ENCODE peak calls at places on chromosomes 16 and 17, in four cellular contexts. Q is sigmoid colon, H is mucosa of descending colon, T is DND-41. C is an unnamed sample.

GRCh38 chr17:56481654-56482053 is 111.8 kb upstream of the NOG start:
- DNase-seq in T (no peak), Q (no peak), H (no peak), C (no peak)

GRCh38 chr17:82799591-82799990 is 40.2 kb downstream of the ZNF750 start:
- DNase-seq in Q (no peak), T (no peak), H (peak; percentile 64), C (no peak)

GRCh38 chr17:7823581-7824001 is 10.4 kb upstream of the KDM6B start:
- DNase-seq in H (no peak), Q (no peak), T (no peak), C (peak; percentile 85)

GRCh38 chr17:32116937-32117336 is 25.4 kb upstream of the RHOT1 start:
- DNase-seq in H (no peak), Q (no peak), T (no peak), C (no peak)

GRCh38 chr17:80760501-80760900 is 215.9 kb downstream of the RPTOR start:
- DNase-seq in Q (peak; percentile 50), T (peak; percentile 61), H (peak; percentile 89), C (no peak)

GRCh38 chr17:42428141-42428944 is 5.3 kb upstream of the CAVIN1 start:
- DNase-seq in H (peak; percentile 85), Q (peak; percentile 32), T (peak; percentile 49), C (peak; percentile 63)

GRCh38 chr16:56657555-56658430 is at the start of gene MT1F:
- DNase-seq in Q (peak; percentile 85), T (no peak), H (peak; percentile 99), C (peak; percentile 96)

GRCh38 chr16:10485698-10486382 is 94.6 kb downstream of the EMP2 start:
- DNase-seq in H (no peak), T (no peak), Q (no peak), C (no peak)

GRCh38 chr17:7855643-7856080 is 796 bp downstream of the TMEM88 start:
- DNase-seq in T (no peak), Q (peak; percentile 77), H (peak; percentile 64), C (peak; percentile 53)

GRCh38 chr17:38454528-38454927 is 26.3 kb downstream of the ARHGAP23 start:
- DNase-seq in H (peak; percentile 28), Q (peak; percentile 96), T (no peak), C (peak; percentile 66)

GRCh38 chr17:1019451-1019850 is 22.5 kb downstream of the TIMM22 start:
- DNase-seq in H (no peak), Q (no peak), T (no peak), C (no peak)

GRCh38 chr17:34387566-34387965 is 24.5 kb upstream of the CCL1 start:
- DNase-seq in H (no peak), T (no peak), Q (no peak), C (no peak)

GRCh38 chr16:728131-728889 is 1.4 kb downstream of the HAGHL start:
- DNase-seq in H (peak; percentile 71), T (no peak), Q (peak; percentile 83), C (peak; percentile 95)

GRCh38 chr16:57848181-57848580 is 45.9 kb upstream of the KIFC3 start:
- DNase-seq in Q (no peak), T (no peak), H (no peak), C (no peak)

GRCh38 chr16:83353241-83353640 is 454.5 kb upstream of the HSBP1 start:
- DNase-seq in Q (no peak), T (no peak), H (no peak), C (no peak)

GRCh38 chr17:2853111-2853721 is 57.0 kb downstream of the RAP1GAP2 start:
- DNase-seq in Q (peak; percentile 80), H (peak; percentile 42), T (no peak), C (peak; percentile 91)

GRCh38 chr16:90023078-90023447 is 3.8 kb upstream of the DBNDD1 start:
- DNase-seq in T (no peak), H (no peak), Q (no peak), C (no peak)

GRCh38 chr16:25691519-25692091 is at the start of gene HS3ST4:
- DNase-seq in H (no peak), Q (no peak), T (no peak), C (peak; percentile 96)

GRCh38 chr16:77468831-77469230 is 34.0 kb upstream of the ADAMTS18 start:
- DNase-seq in H (no peak), Q (no peak), T (no peak), C (no peak)

GRCh38 chr17:46841561-46842379 is 9.6 kb upstream of the WNT9B start:
- DNase-seq in H (peak; percentile 21), T (no peak), Q (no peak), C (peak; percentile 96)

GRCh38 chr16:89422905-89423630 is 67.3 kb downstream of the ANKRD11 start:
- DNase-seq in H (no peak), Q (no peak), T (no peak), C (no peak)

GRCh38 chr17:16915752-16916556 is 56.0 kb downstream of the TNFRSF13B start:
- DNase-seq in T (peak; percentile 56), Q (no peak), H (peak; percentile 81), C (peak; percentile 86)

GRCh38 chr16:24966031-24966430 is 49.1 kb downstream of the ARHGAP17 start:
- DNase-seq in T (no peak), H (no peak), Q (no peak), C (no peak)

GRCh38 chr17:61880589-61881102 is 17.3 kb upstream of the BRIP1 start:
- DNase-seq in Q (no peak), T (no peak), H (no peak), C (no peak)

GRCh38 chr17:44599298-44600175 is 42.3 kb downstream of the FZD2 start:
- DNase-seq in H (peak; percentile 44), Q (no peak), T (no peak), C (peak; percentile 71)

GRCh38 chr17:81026266-81027036 is 8.5 kb upstream of the BAIAP2 start:
- DNase-seq in H (no peak), Q (peak; percentile 74), T (no peak), C (peak; percentile 32)

GRCh38 chr17:81926451-81927144 is 937 bp downstream of the MAFG start:
- DNase-seq in Q (peak; percentile 94), T (peak; percentile 57), H (peak; percentile 86), C (peak; percentile 94)

GRCh38 chr16:84520778-84521770 is 16.6 kb upstream of the MEAK7 start:
- DNase-seq in H (no peak), Q (no peak), T (no peak), C (no peak)

GRCh38 chr16:25716186-25716585 is 24.4 kb downstream of the HS3ST4 start:
- DNase-seq in H (no peak), T (no peak), Q (no peak), C (peak; percentile 62)

DNA sequence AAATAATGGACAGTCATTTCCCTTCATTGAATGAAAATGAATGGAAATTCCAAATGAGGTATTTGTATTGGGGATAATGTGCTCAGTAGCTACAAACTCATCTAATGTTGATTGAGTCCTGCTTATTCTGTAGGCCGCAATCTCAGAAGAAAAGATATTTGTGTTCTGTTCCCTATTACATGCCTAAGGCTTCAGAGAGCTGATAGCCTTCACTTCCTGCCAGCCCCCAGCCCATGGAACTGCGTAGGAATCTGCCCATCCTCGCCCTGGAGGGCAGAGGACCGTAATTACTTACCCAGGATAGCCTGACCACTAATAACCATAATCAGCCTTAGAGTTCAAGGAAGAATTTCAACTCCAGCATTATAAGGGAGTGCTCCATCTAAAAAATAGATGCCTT is 17.9 kb upstream of the SNTB2 start:
- DNase-seq in Q (no peak), H (no peak), T (no peak), C (no peak)
- H3K4me3 ChIP-seq in Q (no peak overlapping the region), H (no peak overlapping the region), T (no peak overlapping the region), C (no peak overlapping the region)

DNA sequence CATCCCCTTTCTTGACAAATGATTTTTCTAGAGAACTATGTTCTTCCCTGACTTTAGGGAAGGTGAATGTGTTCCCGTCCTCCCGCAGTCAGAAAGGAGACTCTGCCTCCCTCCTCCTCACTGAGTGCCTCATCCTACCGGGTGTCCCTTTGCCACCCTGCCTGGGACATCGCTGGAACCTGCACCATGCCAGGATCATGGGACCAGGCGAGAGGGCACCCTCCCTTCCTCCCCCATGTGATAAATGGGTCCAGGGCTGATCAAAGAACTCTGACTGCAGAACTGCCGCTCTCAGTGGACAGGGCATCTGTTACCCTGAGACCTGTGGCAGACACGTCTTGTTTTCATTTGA is 7.4 kb downstream of the NAT9 start:
- DNase-seq in T (no peak), Q (no peak), H (no peak), C (no peak)
- H3K36me3 ChIP-seq in T (peaks cover 95% of the 10 kb centered on the region), Q (peaks cover 32% of the 10 kb centered on the region), H (no peaks in the 10 kb centered on the region), C (peaks cover 26% of the 10 kb centered on the region)

DNA sequence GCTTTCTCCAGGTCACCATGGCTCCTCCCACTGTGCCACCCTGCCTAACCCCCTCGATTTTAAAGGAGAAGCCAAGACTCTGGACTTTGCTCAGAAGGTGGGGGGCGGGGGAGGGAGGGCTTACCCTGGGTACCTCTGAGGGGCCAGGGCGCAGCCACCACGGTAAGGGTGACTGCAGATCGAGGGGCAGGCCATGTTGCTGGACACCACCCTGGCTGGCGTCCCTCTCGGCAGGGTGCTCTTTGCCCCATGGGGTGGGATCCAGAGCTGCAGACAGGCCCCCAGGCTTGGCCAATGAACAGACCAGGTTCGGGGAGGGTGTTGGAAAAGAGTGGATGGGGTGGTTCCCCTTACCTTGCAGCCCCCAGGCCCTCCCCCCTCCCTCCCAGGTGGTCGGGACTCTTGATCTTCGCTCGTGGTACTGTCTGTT is 392 bp upstream of the GRB7 start:
- DNase-seq in T (no peak), Q (no peak), H (peak; percentile 66), C (no peak)
- H3K4me3 ChIP-seq in T (no peak overlapping the region), Q (no peak overlapping the region), H (peak overlapping the region; percentile 46), C (peak overlapping the region; percentile 80)

DNA sequence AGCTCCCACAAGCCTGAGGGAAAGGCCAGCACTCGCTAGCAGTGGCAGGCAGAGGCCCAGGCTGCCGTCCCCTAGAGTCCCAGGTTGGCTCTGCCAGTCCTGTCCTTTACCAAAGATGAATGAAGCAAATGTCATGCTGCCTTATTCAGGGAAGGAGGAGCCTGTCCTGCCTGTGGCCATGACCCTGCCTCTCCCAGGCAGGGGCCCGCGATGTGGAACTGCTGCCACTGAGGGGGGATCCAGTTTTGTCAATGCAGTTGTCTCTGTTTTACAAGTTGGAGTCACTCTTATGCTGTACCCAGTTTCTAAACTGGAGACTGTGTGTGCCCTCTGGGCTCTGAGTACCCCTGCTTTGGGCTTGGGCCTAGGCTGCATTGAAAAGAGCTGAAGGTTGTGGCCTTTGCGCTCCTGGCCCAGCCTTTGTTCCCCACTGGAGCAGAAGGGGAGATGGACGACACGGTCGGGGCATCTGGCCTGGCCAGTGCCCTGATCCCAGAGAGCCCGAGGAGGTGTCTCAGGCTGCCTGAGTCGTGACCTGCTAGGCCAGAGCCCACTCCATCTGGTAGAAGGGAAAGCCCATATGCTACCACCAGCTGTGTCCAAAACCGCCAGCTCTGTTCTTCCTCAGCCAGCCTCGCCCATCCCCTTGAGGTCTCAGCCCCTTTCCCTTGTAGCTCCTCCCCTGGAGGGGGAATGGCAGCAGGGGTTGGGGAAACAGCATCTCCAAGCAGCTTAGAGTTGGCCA is 5.5 kb downstream of the LIMD2 start:
- DNase-seq in Q (no peak), T (peak; percentile 28), H (no peak), C (peak; percentile 86)
- H3K36me3 ChIP-seq in Q (peaks cover 38% of the 10 kb centered on the region), T (peaks cover 90% of the 10 kb centered on the region), H (peaks cover 5% of the 10 kb centered on the region), C (peaks cover 19% of the 10 kb centered on the region)

GRCh38 chr17:47990962-47991731 is 20.2 kb downstream of the CDK5RAP3 start:
- DNase-seq in T (no peak), Q (no peak), H (no peak), C (peak; percentile 89)
- H3K4me3 ChIP-seq in T (no peak overlapping the region), Q (no peak overlapping the region), H (no peak overlapping the region), C (peak overlapping the region; percentile 3)

DNA sequence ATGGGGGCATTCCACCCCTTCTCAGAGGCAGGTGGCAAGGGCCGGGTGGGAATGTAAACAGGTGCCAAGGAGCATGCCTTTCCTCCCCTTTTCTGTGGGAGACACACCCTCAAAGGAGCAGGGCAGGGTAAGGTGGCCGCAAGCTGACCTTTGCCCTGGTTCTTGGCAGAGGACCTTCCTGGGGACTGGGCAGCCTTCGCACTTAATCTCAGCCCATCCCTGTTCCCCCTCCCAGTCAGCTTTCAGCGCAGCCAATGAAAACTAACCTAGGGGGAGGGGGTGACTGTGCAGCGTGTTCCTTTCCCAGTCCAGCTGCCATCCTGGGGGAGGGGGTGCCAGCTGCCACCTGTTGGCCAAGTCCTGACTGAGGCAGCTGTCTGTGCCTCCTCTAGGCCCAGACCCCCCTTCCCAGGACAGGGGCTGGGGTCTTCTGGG is 2.8 kb downstream of the TRAF4 start:
- DNase-seq in H (peak; percentile 84), T (no peak), Q (no peak), C (peak; percentile 73)
- H3K36me3 ChIP-seq in H (no peaks in the 10 kb centered on the region), T (peaks cover 58% of the 10 kb centered on the region), Q (peaks cover 9% of the 10 kb centered on the region), C (peaks cover 41% of the 10 kb centered on the region)

C was measured in H7.